ENCODE peak calls at places on chromosomes 1 and 21, in five cellular contexts. One of them, this sample, is unnamed.

GRCh38 chr1:47449702-47450552 is 12.1 kb downstream of the FOXD2 start:
- DNase-seq in GM06990: no peak
- DNase-seq in psoas muscle: peak
- DNase-seq in lung: peak
- DNase-seq in heart right ventricle: peak
- DNase-seq in this sample: no peak

GRCh38 chr1:87144546-87144945 is 184.1 kb upstream of the LMO4 start:
- DNase-seq in lung: no peak
- DNase-seq in heart right ventricle: no peak
- DNase-seq in psoas muscle: no peak
- DNase-seq in GM06990: no peak
- DNase-seq in this sample: no peak

GRCh38 chr1:1672181-1672965 is 13.6 kb upstream of the CDK11B start:
- DNase-seq in GM06990: no peak
- DNase-seq in psoas muscle: no peak
- DNase-seq in lung: no peak
- DNase-seq in heart right ventricle: no peak
- DNase-seq in this sample: no peak

GRCh38 chr1:113276507-113276906 is 113.8 kb upstream of the MAGI3 start:
- DNase-seq in lung: no peak
- DNase-seq in heart right ventricle: no peak
- DNase-seq in GM06990: no peak
- DNase-seq in psoas muscle: no peak
- DNase-seq in this sample: no peak

GRCh38 chr1:243292117-243292516 is 36.3 kb downstream of the SDCCAG8 start:
- DNase-seq in psoas muscle: no peak
- DNase-seq in lung: no peak
- DNase-seq in GM06990: no peak
- DNase-seq in heart right ventricle: no peak
- DNase-seq in this sample: no peak

GRCh38 chr21:18499761-18500376 is 96.3 kb upstream of the TMPRSS15 start:
- DNase-seq in heart right ventricle: no peak
- DNase-seq in psoas muscle: no peak
- DNase-seq in GM06990: peak
- DNase-seq in lung: no peak
- DNase-seq in this sample: peak

GRCh38 chr1:234961468-234962339 is 166.9 kb downstream of the TOMM20 start:
- DNase-seq in lung: no peak
- DNase-seq in heart right ventricle: no peak
- DNase-seq in GM06990: no peak
- DNase-seq in psoas muscle: no peak
- DNase-seq in this sample: peak

GRCh38 chr1:204706838-204707509 is 21.4 kb upstream of the LRRN2 start:
- DNase-seq in GM06990: no peak
- DNase-seq in psoas muscle: no peak
- DNase-seq in heart right ventricle: no peak
- DNase-seq in lung: no peak
- DNase-seq in this sample: no peak

GRCh38 chr1:201318504-201319340 is 35.4 kb downstream of the PKP1 start:
- DNase-seq in lung: no peak
- DNase-seq in psoas muscle: no peak
- DNase-seq in GM06990: no peak
- DNase-seq in heart right ventricle: no peak
- DNase-seq in this sample: no peak

GRCh38 chr1:209741889-209742288 is 14.0 kb upstream of the TRAF3IP3 start:
- DNase-seq in GM06990: no peak
- DNase-seq in lung: no peak
- DNase-seq in heart right ventricle: no peak
- DNase-seq in psoas muscle: no peak
- DNase-seq in this sample: no peak

GRCh38 chr1:27862671-27863551 is 9.4 kb upstream of the THEMIS2 start:
- DNase-seq in psoas muscle: peak
- DNase-seq in heart right ventricle: no peak
- DNase-seq in GM06990: peak
- DNase-seq in lung: peak
- DNase-seq in this sample: peak

GRCh38 chr1:172637522-172637921 is 21.4 kb upstream of the FASLG start:
- DNase-seq in lung: no peak
- DNase-seq in psoas muscle: no peak
- DNase-seq in GM06990: no peak
- DNase-seq in heart right ventricle: no peak
- DNase-seq in this sample: peak

GRCh38 chr1:155307247-155307740 is 1.4 kb upstream of the FDPS start:
- DNase-seq in lung: no peak
- DNase-seq in heart right ventricle: no peak
- DNase-seq in GM06990: no peak
- DNase-seq in psoas muscle: no peak
- DNase-seq in this sample: peak

GRCh38 chr1:28668956-28669719 is 554 bp downstream of the GMEB1 start:
- DNase-seq in lung: peak
- DNase-seq in psoas muscle: peak
- DNase-seq in heart right ventricle: peak
- DNase-seq in GM06990: peak
- DNase-seq in this sample: peak

GRCh38 chr21:29056005-29056404 is 17.4 kb downstream of the CCT8 start:
- DNase-seq in heart right ventricle: no peak
- DNase-seq in lung: no peak
- DNase-seq in psoas muscle: no peak
- DNase-seq in GM06990: no peak
- DNase-seq in this sample: peak

GRCh38 chr1:234214129-234214910 is 158.9 kb upstream of the COA6 start:
- DNase-seq in lung: peak
- DNase-seq in psoas muscle: peak
- DNase-seq in GM06990: peak
- DNase-seq in heart right ventricle: peak
- DNase-seq in this sample: no peak

GRCh38 chr1:48908606-48909005 is 131.9 kb upstream of the BEND5 start:
- DNase-seq in GM06990: no peak
- DNase-seq in heart right ventricle: no peak
- DNase-seq in psoas muscle: no peak
- DNase-seq in lung: no peak
- DNase-seq in this sample: no peak

GRCh38 chr1:161198206-161198876 is 513 bp downstream of the ADAMTS4 start:
- DNase-seq in lung: no peak
- DNase-seq in GM06990: no peak
- DNase-seq in heart right ventricle: peak
- DNase-seq in psoas muscle: peak
- DNase-seq in this sample: peak

GRCh38 chr1:241202321-241202845 is 154.6 kb downstream of the RGS7 start:
- DNase-seq in heart right ventricle: no peak
- DNase-seq in psoas muscle: no peak
- DNase-seq in lung: no peak
- DNase-seq in GM06990: no peak
- DNase-seq in this sample: no peak

GRCh38 chr1:34478460-34479076 is 276.3 kb upstream of the GJB5 start:
- DNase-seq in lung: no peak
- DNase-seq in GM06990: no peak
- DNase-seq in psoas muscle: no peak
- DNase-seq in heart right ventricle: no peak
- DNase-seq in this sample: no peak

DNA sequence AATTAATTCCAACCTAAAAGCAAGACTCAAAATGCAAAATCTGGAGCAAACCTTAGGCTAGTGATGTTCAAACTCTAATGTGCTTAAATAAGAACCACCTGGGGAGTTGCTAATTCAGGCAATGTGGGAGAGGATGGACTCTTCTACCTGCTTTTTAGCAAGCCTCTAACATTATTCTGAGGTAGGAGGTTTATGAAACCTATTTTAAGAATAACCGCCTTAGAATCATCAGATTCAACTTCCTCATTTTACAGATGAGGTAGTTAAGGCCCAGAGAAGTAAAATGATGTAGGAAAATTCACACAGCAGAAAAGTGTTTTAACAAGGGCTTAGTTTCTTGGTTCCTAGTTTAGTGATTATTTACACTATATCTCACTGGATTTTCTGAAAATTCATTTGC is 8.6 kb upstream of the NTNG1 start:
- DNase-seq in GM06990: peak
- DNase-seq in heart right ventricle: no peak
- DNase-seq in lung: no peak
- DNase-seq in psoas muscle: no peak
- DNase-seq in this sample: no peak
- TF ChIP-seq CTCF in GM06990: no peak
- TF ChIP-seq CTCF in heart right ventricle: no peak
- TF ChIP-seq CTCF in lung: no peak
- TF ChIP-seq CTCF in psoas muscle: no peak
- TF ChIP-seq CTCF in this sample: no peak

GRCh38 chr1:3079381-3080093 is 10.5 kb downstream of the PRDM16 start:
- DNase-seq in psoas muscle: no peak
- DNase-seq in lung: no peak
- DNase-seq in GM06990: no peak
- DNase-seq in heart right ventricle: no peak
- DNase-seq in this sample: no peak

GRCh38 chr1:3078421-3078820 is 9.4 kb downstream of the PRDM16 start:
- DNase-seq in lung: no peak
- DNase-seq in heart right ventricle: no peak
- DNase-seq in psoas muscle: no peak
- DNase-seq in GM06990: no peak
- DNase-seq in this sample: no peak

GRCh38 chr1:3077561-3077960 is 8.6 kb downstream of the PRDM16 start:
- DNase-seq in psoas muscle: no peak
- DNase-seq in GM06990: no peak
- DNase-seq in heart right ventricle: no peak
- DNase-seq in lung: no peak
- DNase-seq in this sample: no peak

GRCh38 chr1:3080236-3080964 is 11.4 kb downstream of the PRDM16 start:
- DNase-seq in GM06990: no peak
- DNase-seq in psoas muscle: no peak
- DNase-seq in lung: no peak
- DNase-seq in heart right ventricle: no peak
- DNase-seq in this sample: no peak

GRCh38 chr1:3078941-3079340 is 9.9 kb downstream of the PRDM16 start:
- DNase-seq in heart right ventricle: no peak
- DNase-seq in psoas muscle: no peak
- DNase-seq in GM06990: no peak
- DNase-seq in lung: no peak
- DNase-seq in this sample: no peak
- H3K4me3 ChIP-seq in heart right ventricle: no peak
- H3K4me3 ChIP-seq in psoas muscle: no peak
- H3K4me3 ChIP-seq in GM06990: no peak
- H3K4me3 ChIP-seq in lung: no peak
- H3K4me3 ChIP-seq in this sample: no peak

GRCh38 chr1:181149326-181150000 is 61.0 kb downstream of the IER5 start:
- DNase-seq in GM06990: peak
- DNase-seq in heart right ventricle: no peak
- DNase-seq in lung: no peak
- DNase-seq in psoas muscle: no peak
- DNase-seq in this sample: no peak
- TF ChIP-seq CTCF in GM06990: no peak
- TF ChIP-seq CTCF in heart right ventricle: no peak
- TF ChIP-seq CTCF in lung: no peak
- TF ChIP-seq CTCF in psoas muscle: no peak
- TF ChIP-seq CTCF in this sample: no peak

DNA sequence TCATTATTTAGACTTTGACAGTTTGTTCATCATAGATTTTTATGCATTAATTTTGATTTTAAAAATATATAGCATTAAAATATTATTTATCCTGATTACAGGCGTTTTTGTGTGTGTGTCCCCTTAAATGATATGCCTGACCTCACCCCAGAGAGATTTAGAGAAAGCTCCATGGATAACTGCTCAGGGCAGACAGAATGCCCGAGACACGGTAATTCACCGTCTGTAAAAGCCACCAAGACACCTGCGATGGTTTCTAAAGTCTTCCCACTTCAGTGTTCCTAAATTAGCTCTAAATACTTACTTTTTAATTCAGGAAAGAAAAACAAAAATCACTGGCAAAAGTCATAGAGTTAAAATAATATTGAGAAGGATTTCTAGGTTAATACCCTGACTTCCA is 350.6 kb upstream of the RUNX1 start:
- DNase-seq in heart right ventricle: no peak
- DNase-seq in psoas muscle: no peak
- DNase-seq in lung: no peak
- DNase-seq in GM06990: no peak
- DNase-seq in this sample: no peak
- H3K4me3 ChIP-seq in heart right ventricle: no peak
- H3K4me3 ChIP-seq in psoas muscle: peak
- H3K4me3 ChIP-seq in lung: no peak
- H3K4me3 ChIP-seq in GM06990: no peak
- H3K4me3 ChIP-seq in this sample: no peak

GRCh38 chr21:36658926-36659325 is 40.0 kb upstream of the SIM2 start:
- DNase-seq in GM06990: no peak
- DNase-seq in heart right ventricle: no peak
- DNase-seq in psoas muscle: no peak
- DNase-seq in lung: no peak
- DNase-seq in this sample: no peak

GRCh38 chr21:36657999-36658398 is 40.9 kb upstream of the SIM2 start:
- DNase-seq in psoas muscle: no peak
- DNase-seq in lung: no peak
- DNase-seq in heart right ventricle: no peak
- DNase-seq in GM06990: no peak
- DNase-seq in this sample: no peak

GRCh38 chr21:36663033-36663855 is 35.7 kb upstream of the SIM2 start:
- DNase-seq in GM06990: no peak
- DNase-seq in psoas muscle: no peak
- DNase-seq in lung: no peak
- DNase-seq in heart right ventricle: no peak
- DNase-seq in this sample: peak

GRCh38 chr21:36664678-36665022 is 34.3 kb upstream of the SIM2 start:
- DNase-seq in psoas muscle: peak
- DNase-seq in GM06990: no peak
- DNase-seq in heart right ventricle: peak
- DNase-seq in lung: no peak
- DNase-seq in this sample: no peak

GRCh38 chr21:36661511-36662309 is 37.2 kb upstream of the SIM2 start:
- DNase-seq in heart right ventricle: no peak
- DNase-seq in GM06990: no peak
- DNase-seq in lung: no peak
- DNase-seq in psoas muscle: peak
- DNase-seq in this sample: peak
- TF ChIP-seq CTCF in heart right ventricle: peak
- TF ChIP-seq CTCF in GM06990: peak
- TF ChIP-seq CTCF in lung: no peak
- TF ChIP-seq CTCF in psoas muscle: peak
- TF ChIP-seq CTCF in this sample: peak

DNA sequence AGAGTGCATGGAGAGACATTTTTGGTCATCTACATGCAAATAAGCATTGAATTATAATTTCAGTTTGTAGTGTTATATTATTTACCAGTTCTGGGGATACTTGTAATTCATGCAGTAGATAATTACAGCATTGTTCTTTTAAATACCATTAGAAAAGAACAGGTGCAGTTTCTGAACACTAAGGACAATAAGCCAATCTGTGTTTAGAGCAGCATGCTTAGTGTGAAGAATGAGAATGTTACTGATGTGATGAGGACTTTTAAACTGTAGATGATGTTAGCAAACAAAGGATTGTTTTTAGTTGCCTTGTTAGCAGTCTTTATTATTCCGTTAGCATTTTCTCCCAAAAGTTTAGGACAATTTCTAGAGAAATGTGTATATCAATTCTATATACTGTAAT is 348.3 kb downstream of the BRINP3 start:
- DNase-seq in lung: no peak
- DNase-seq in GM06990: no peak
- DNase-seq in psoas muscle: no peak
- DNase-seq in heart right ventricle: no peak
- DNase-seq in this sample: no peak
- H3K4me3 ChIP-seq in lung: no peak
- H3K4me3 ChIP-seq in GM06990: no peak
- H3K4me3 ChIP-seq in psoas muscle: no peak
- H3K4me3 ChIP-seq in heart right ventricle: no peak
- H3K4me3 ChIP-seq in this sample: no peak